ENCODE peak calls at places on chromosomes 16 and 17, in eight cellular contexts. One of them, this sample, is unnamed.

GRCh38 chr16:17277981-17278381 is 192.8 kb downstream of the XYLT1 start:
- DNase-seq in activated T-helper 1 cell treated with anti-CD3 and anti-CD28 coated beads, Interleukin-2, amount 50 U/mL, for 16 hours: no peak
- DNase-seq in renal cortical epithelial cell: no peak
- DNase-seq in mesothelial cell of epicardium: no peak
- DNase-seq in HuH-7.5: no peak
- DNase-seq in right cardiac atrium: peak
- DNase-seq in fibroblast of lung: peak
- DNase-seq in fibroblast of the conjunctiva: no peak
- DNase-seq in this sample: no peak

GRCh38 chr16:81645303-81645702 is 133.8 kb upstream of the PLCG2 start:
- DNase-seq in activated T-helper 1 cell treated with anti-CD3 and anti-CD28 coated beads, Interleukin-2, amount 50 U/mL, for 16 hours: no peak
- DNase-seq in renal cortical epithelial cell: peak
- DNase-seq in mesothelial cell of epicardium: no peak
- DNase-seq in HuH-7.5: no peak
- DNase-seq in right cardiac atrium: peak
- DNase-seq in fibroblast of lung: peak
- DNase-seq in fibroblast of the conjunctiva: peak
- DNase-seq in this sample: no peak

GRCh38 chr16:17519556-17519955 is 48.8 kb upstream of the XYLT1 start:
- DNase-seq in activated T-helper 1 cell treated with anti-CD3 and anti-CD28 coated beads, Interleukin-2, amount 50 U/mL, for 16 hours: no peak
- DNase-seq in renal cortical epithelial cell: no peak
- DNase-seq in mesothelial cell of epicardium: no peak
- DNase-seq in HuH-7.5: no peak
- DNase-seq in right cardiac atrium: no peak
- DNase-seq in fibroblast of lung: no peak
- DNase-seq in fibroblast of the conjunctiva: no peak
- DNase-seq in this sample: no peak

GRCh38 chr17:50787106-50787505 is 19.8 kb upstream of the ANKRD40CL start:
- DNase-seq in activated T-helper 1 cell treated with anti-CD3 and anti-CD28 coated beads, Interleukin-2, amount 50 U/mL, for 16 hours: no peak
- DNase-seq in renal cortical epithelial cell: no peak
- DNase-seq in mesothelial cell of epicardium: no peak
- DNase-seq in HuH-7.5: no peak
- DNase-seq in right cardiac atrium: no peak
- DNase-seq in fibroblast of lung: no peak
- DNase-seq in fibroblast of the conjunctiva: no peak
- DNase-seq in this sample: no peak

GRCh38 chr17:14873540-14873939 is 391.6 kb downstream of the PMP22 start:
- DNase-seq in activated T-helper 1 cell treated with anti-CD3 and anti-CD28 coated beads, Interleukin-2, amount 50 U/mL, for 16 hours: no peak
- DNase-seq in renal cortical epithelial cell: no peak
- DNase-seq in mesothelial cell of epicardium: no peak
- DNase-seq in HuH-7.5: no peak
- DNase-seq in right cardiac atrium: no peak
- DNase-seq in fibroblast of lung: no peak
- DNase-seq in fibroblast of the conjunctiva: no peak
- DNase-seq in this sample: no peak

GRCh38 chr16:69937465-69937951 is 13.6 kb upstream of the CLEC18A start:
- DNase-seq in activated T-helper 1 cell treated with anti-CD3 and anti-CD28 coated beads, Interleukin-2, amount 50 U/mL, for 16 hours: no peak
- DNase-seq in renal cortical epithelial cell: no peak
- DNase-seq in mesothelial cell of epicardium: no peak
- DNase-seq in HuH-7.5: peak
- DNase-seq in right cardiac atrium: no peak
- DNase-seq in fibroblast of lung: peak
- DNase-seq in fibroblast of the conjunctiva: no peak
- DNase-seq in this sample: no peak

GRCh38 chr17:8966926-8967325 is 1.4 kb upstream of the PIK3R5 start:
- DNase-seq in activated T-helper 1 cell treated with anti-CD3 and anti-CD28 coated beads, Interleukin-2, amount 50 U/mL, for 16 hours: no peak
- DNase-seq in renal cortical epithelial cell: no peak
- DNase-seq in mesothelial cell of epicardium: no peak
- DNase-seq in HuH-7.5: no peak
- DNase-seq in right cardiac atrium: no peak
- DNase-seq in fibroblast of lung: no peak
- DNase-seq in fibroblast of the conjunctiva: no peak
- DNase-seq in this sample: no peak

GRCh38 chr16:16139061-16139460 is 84.2 kb downstream of the ABCC6 start:
- DNase-seq in activated T-helper 1 cell treated with anti-CD3 and anti-CD28 coated beads, Interleukin-2, amount 50 U/mL, for 16 hours: no peak
- DNase-seq in renal cortical epithelial cell: no peak
- DNase-seq in mesothelial cell of epicardium: no peak
- DNase-seq in HuH-7.5: no peak
- DNase-seq in right cardiac atrium: no peak
- DNase-seq in fibroblast of lung: no peak
- DNase-seq in fibroblast of the conjunctiva: no peak
- DNase-seq in this sample: no peak

GRCh38 chr16:81457326-81458133 is 12.9 kb downstream of the CMIP start:
- DNase-seq in activated T-helper 1 cell treated with anti-CD3 and anti-CD28 coated beads, Interleukin-2, amount 50 U/mL, for 16 hours: no peak
- DNase-seq in renal cortical epithelial cell: peak
- DNase-seq in mesothelial cell of epicardium: no peak
- DNase-seq in HuH-7.5: peak
- DNase-seq in right cardiac atrium: peak
- DNase-seq in fibroblast of lung: peak
- DNase-seq in fibroblast of the conjunctiva: peak
- DNase-seq in this sample: no peak

GRCh38 chr17:15931394-15931793 is 13.5 kb upstream of the ADORA2B start:
- DNase-seq in activated T-helper 1 cell treated with anti-CD3 and anti-CD28 coated beads, Interleukin-2, amount 50 U/mL, for 16 hours: no peak
- DNase-seq in renal cortical epithelial cell: no peak
- DNase-seq in mesothelial cell of epicardium: no peak
- DNase-seq in HuH-7.5: no peak
- DNase-seq in right cardiac atrium: no peak
- DNase-seq in fibroblast of lung: no peak
- DNase-seq in fibroblast of the conjunctiva: no peak
- DNase-seq in this sample: no peak

GRCh38 chr17:12024332-12024731 is 3.7 kb downstream of the MAP2K4 start:
- DNase-seq in activated T-helper 1 cell treated with anti-CD3 and anti-CD28 coated beads, Interleukin-2, amount 50 U/mL, for 16 hours: no peak
- DNase-seq in renal cortical epithelial cell: peak
- DNase-seq in mesothelial cell of epicardium: no peak
- DNase-seq in HuH-7.5: no peak
- DNase-seq in right cardiac atrium: no peak
- DNase-seq in fibroblast of lung: peak
- DNase-seq in fibroblast of the conjunctiva: no peak
- DNase-seq in this sample: no peak

GRCh38 chr17:33871720-33872535 is 383.2 kb upstream of the CCL2 start:
- DNase-seq in activated T-helper 1 cell treated with anti-CD3 and anti-CD28 coated beads, Interleukin-2, amount 50 U/mL, for 16 hours: no peak
- DNase-seq in renal cortical epithelial cell: peak
- DNase-seq in mesothelial cell of epicardium: no peak
- DNase-seq in HuH-7.5: no peak
- DNase-seq in right cardiac atrium: no peak
- DNase-seq in fibroblast of lung: no peak
- DNase-seq in fibroblast of the conjunctiva: no peak
- DNase-seq in this sample: no peak

GRCh38 chr16:17134586-17134985 is 336.2 kb downstream of the XYLT1 start:
- DNase-seq in activated T-helper 1 cell treated with anti-CD3 and anti-CD28 coated beads, Interleukin-2, amount 50 U/mL, for 16 hours: no peak
- DNase-seq in renal cortical epithelial cell: no peak
- DNase-seq in mesothelial cell of epicardium: no peak
- DNase-seq in HuH-7.5: no peak
- DNase-seq in right cardiac atrium: no peak
- DNase-seq in fibroblast of lung: no peak
- DNase-seq in fibroblast of the conjunctiva: no peak
- DNase-seq in this sample: no peak

GRCh38 chr17:16085066-16085699 is 85.6 kb downstream of the TTC19 start:
- DNase-seq in activated T-helper 1 cell treated with anti-CD3 and anti-CD28 coated beads, Interleukin-2, amount 50 U/mL, for 16 hours: no peak
- DNase-seq in renal cortical epithelial cell: peak
- DNase-seq in mesothelial cell of epicardium: no peak
- DNase-seq in HuH-7.5: no peak
- DNase-seq in right cardiac atrium: no peak
- DNase-seq in fibroblast of lung: peak
- DNase-seq in fibroblast of the conjunctiva: peak
- DNase-seq in this sample: no peak

GRCh38 chr16:68319185-68319908 is 8.5 kb downstream of the PRMT7 start:
- DNase-seq in activated T-helper 1 cell treated with anti-CD3 and anti-CD28 coated beads, Interleukin-2, amount 50 U/mL, for 16 hours: no peak
- DNase-seq in renal cortical epithelial cell: no peak
- DNase-seq in mesothelial cell of epicardium: no peak
- DNase-seq in HuH-7.5: no peak
- DNase-seq in right cardiac atrium: no peak
- DNase-seq in fibroblast of lung: no peak
- DNase-seq in fibroblast of the conjunctiva: no peak
- DNase-seq in this sample: no peak

GRCh38 chr17:39014044-39014794 is 47.0 kb upstream of the FBXO47 start:
- DNase-seq in activated T-helper 1 cell treated with anti-CD3 and anti-CD28 coated beads, Interleukin-2, amount 50 U/mL, for 16 hours: no peak
- DNase-seq in renal cortical epithelial cell: peak
- DNase-seq in mesothelial cell of epicardium: no peak
- DNase-seq in HuH-7.5: no peak
- DNase-seq in right cardiac atrium: no peak
- DNase-seq in fibroblast of lung: peak
- DNase-seq in fibroblast of the conjunctiva: no peak
- DNase-seq in this sample: no peak

GRCh38 chr17:72361892-72362291 is 241.1 kb downstream of the SOX9 start:
- DNase-seq in activated T-helper 1 cell treated with anti-CD3 and anti-CD28 coated beads, Interleukin-2, amount 50 U/mL, for 16 hours: no peak
- DNase-seq in renal cortical epithelial cell: peak
- DNase-seq in mesothelial cell of epicardium: no peak
- DNase-seq in HuH-7.5: no peak
- DNase-seq in right cardiac atrium: no peak
- DNase-seq in fibroblast of lung: no peak
- DNase-seq in fibroblast of the conjunctiva: no peak
- DNase-seq in this sample: no peak

This sample was measured in stimulated activated CD4-positive, alpha-beta T cell treated with anti-CD3 and anti-CD28 coated beads, Interleukin-15, amount 100 ng/mL, for 1 hour.